ENCODE peak calls at places on chromosomes 5 and 9, in five cellular contexts. One of them, this sample, is unnamed.

GRCh38 chr9:92328225-92328624 is 2.5 kb downstream of the CENPP start:
- DNase-seq in OCI-M1: peak
- DNase-seq in NCI-H1105 treated with DMSO at 0.1 percent for 48 hours: peak
- DNase-seq in iPS-NIHi11: no peak
- DNase-seq in uterus: no peak
- DNase-seq in this sample: peak

GRCh38 chr5:60852317-60852716 is 8.2 kb upstream of the ELOVL7 start:
- DNase-seq in uterus: no peak
- DNase-seq in NCI-H1105 treated with DMSO at 0.1 percent for 48 hours: no peak
- DNase-seq in iPS-NIHi11: no peak
- DNase-seq in OCI-M1: peak
- DNase-seq in this sample: no peak

GRCh38 chr5:102545175-102545574 is 46.4 kb upstream of the SLCO6A1 start:
- DNase-seq in NCI-H1105 treated with DMSO at 0.1 percent for 48 hours: no peak
- DNase-seq in OCI-M1: peak
- DNase-seq in iPS-NIHi11: peak
- DNase-seq in uterus: no peak
- DNase-seq in this sample: peak

GRCh38 chr5:139557811-139558210 is 3.3 kb upstream of the UBE2D2 start:
- DNase-seq in NCI-H1105 treated with DMSO at 0.1 percent for 48 hours: no peak
- DNase-seq in OCI-M1: no peak
- DNase-seq in iPS-NIHi11: no peak
- DNase-seq in uterus: no peak
- DNase-seq in this sample: no peak

GRCh38 chr5:108637110-108637509 is 110.6 kb upstream of the FER start:
- DNase-seq in OCI-M1: no peak
- DNase-seq in NCI-H1105 treated with DMSO at 0.1 percent for 48 hours: no peak
- DNase-seq in uterus: no peak
- DNase-seq in iPS-NIHi11: no peak
- DNase-seq in this sample: no peak

GRCh38 chr9:78261403-78262001 is 25.6 kb downstream of the CEP78 start:
- DNase-seq in NCI-H1105 treated with DMSO at 0.1 percent for 48 hours: peak
- DNase-seq in uterus: no peak
- DNase-seq in OCI-M1: peak
- DNase-seq in iPS-NIHi11: peak
- DNase-seq in this sample: peak

GRCh38 chr5:38731461-38731860 is 114.4 kb upstream of the OSMR start:
- DNase-seq in uterus: no peak
- DNase-seq in OCI-M1: no peak
- DNase-seq in NCI-H1105 treated with DMSO at 0.1 percent for 48 hours: no peak
- DNase-seq in iPS-NIHi11: no peak
- DNase-seq in this sample: no peak

GRCh38 chr5:472076-472655 is 29.2 kb downstream of the EXOC3 start:
- DNase-seq in iPS-NIHi11: no peak
- DNase-seq in OCI-M1: peak
- DNase-seq in NCI-H1105 treated with DMSO at 0.1 percent for 48 hours: no peak
- DNase-seq in uterus: no peak
- DNase-seq in this sample: no peak

GRCh38 chr5:73948720-73949119 is 322.7 kb downstream of the ARHGEF28 start:
- DNase-seq in OCI-M1: no peak
- DNase-seq in iPS-NIHi11: no peak
- DNase-seq in NCI-H1105 treated with DMSO at 0.1 percent for 48 hours: no peak
- DNase-seq in uterus: peak
- DNase-seq in this sample: no peak

GRCh38 chr5:151238303-151238741 is 14.4 kb upstream of the CCDC69 start:
- DNase-seq in OCI-M1: no peak
- DNase-seq in iPS-NIHi11: peak
- DNase-seq in NCI-H1105 treated with DMSO at 0.1 percent for 48 hours: no peak
- DNase-seq in uterus: peak
- DNase-seq in this sample: no peak

GRCh38 chr9:135296783-135297715 is 182.5 kb upstream of the PPP1R26 start:
- DNase-seq in iPS-NIHi11: no peak
- DNase-seq in OCI-M1: no peak
- DNase-seq in uterus: no peak
- DNase-seq in NCI-H1105 treated with DMSO at 0.1 percent for 48 hours: peak
- DNase-seq in this sample: no peak

GRCh38 chr9:13904746-13905145 is 409.2 kb downstream of the NFIB start:
- DNase-seq in iPS-NIHi11: no peak
- DNase-seq in NCI-H1105 treated with DMSO at 0.1 percent for 48 hours: no peak
- DNase-seq in OCI-M1: no peak
- DNase-seq in uterus: no peak
- DNase-seq in this sample: no peak

GRCh38 chr5:33146916-33147315 is 293.8 kb upstream of the TARS1 start:
- DNase-seq in OCI-M1: no peak
- DNase-seq in iPS-NIHi11: no peak
- DNase-seq in uterus: no peak
- DNase-seq in NCI-H1105 treated with DMSO at 0.1 percent for 48 hours: no peak
- DNase-seq in this sample: no peak

GRCh38 chr5:39191216-39191615 is 28.1 kb downstream of the FYB1 start:
- DNase-seq in iPS-NIHi11: no peak
- DNase-seq in NCI-H1105 treated with DMSO at 0.1 percent for 48 hours: no peak
- DNase-seq in OCI-M1: peak
- DNase-seq in uterus: no peak
- DNase-seq in this sample: no peak

GRCh38 chr5:39843767-39844166 is 419.0 kb upstream of the DAB2 start:
- DNase-seq in uterus: no peak
- DNase-seq in NCI-H1105 treated with DMSO at 0.1 percent for 48 hours: no peak
- DNase-seq in iPS-NIHi11: no peak
- DNase-seq in OCI-M1: no peak
- DNase-seq in this sample: no peak

GRCh38 chr5:35990941-35991592 is at the start of gene UGT3A1:
- DNase-seq in NCI-H1105 treated with DMSO at 0.1 percent for 48 hours: peak
- DNase-seq in uterus: no peak
- DNase-seq in OCI-M1: no peak
- DNase-seq in iPS-NIHi11: peak
- DNase-seq in this sample: no peak

GRCh38 chr9:115229496-115229895 is 111.5 kb upstream of the TNC start:
- DNase-seq in NCI-H1105 treated with DMSO at 0.1 percent for 48 hours: no peak
- DNase-seq in iPS-NIHi11: no peak
- DNase-seq in uterus: no peak
- DNase-seq in OCI-M1: no peak
- DNase-seq in this sample: no peak

GRCh38 chr5:74325866-74326265 is 314.7 kb downstream of the ENC1 start:
- DNase-seq in NCI-H1105 treated with DMSO at 0.1 percent for 48 hours: no peak
- DNase-seq in iPS-NIHi11: no peak
- DNase-seq in OCI-M1: no peak
- DNase-seq in uterus: no peak
- DNase-seq in this sample: no peak

GRCh38 chr9:136290508-136291000 is 13.3 kb downstream of the CCDC187 start:
- DNase-seq in iPS-NIHi11: no peak
- DNase-seq in NCI-H1105 treated with DMSO at 0.1 percent for 48 hours: no peak
- DNase-seq in OCI-M1: no peak
- DNase-seq in uterus: no peak
- DNase-seq in this sample: no peak

GRCh38 chr5:27158775-27159174 is 120.4 kb upstream of the CDH9 start:
- DNase-seq in iPS-NIHi11: no peak
- DNase-seq in NCI-H1105 treated with DMSO at 0.1 percent for 48 hours: no peak
- DNase-seq in uterus: no peak
- DNase-seq in OCI-M1: no peak
- DNase-seq in this sample: no peak

GRCh38 chr5:97009212-97009898 is 73.5 kb downstream of the LNPEP start:
- DNase-seq in NCI-H1105 treated with DMSO at 0.1 percent for 48 hours: no peak
- DNase-seq in uterus: no peak
- DNase-seq in OCI-M1: peak
- DNase-seq in iPS-NIHi11: no peak
- DNase-seq in this sample: peak

GRCh38 chr9:34664281-34665108 is 2.0 kb upstream of the CCL27 start:
- DNase-seq in OCI-M1: peak
- DNase-seq in iPS-NIHi11: peak
- DNase-seq in NCI-H1105 treated with DMSO at 0.1 percent for 48 hours: no peak
- DNase-seq in uterus: peak
- DNase-seq in this sample: peak

GRCh38 chr5:133994990-133995333 is 9.8 kb downstream of the VDAC1 start:
- DNase-seq in NCI-H1105 treated with DMSO at 0.1 percent for 48 hours: no peak
- DNase-seq in iPS-NIHi11: no peak
- DNase-seq in uterus: no peak
- DNase-seq in OCI-M1: no peak
- DNase-seq in this sample: no peak

GRCh38 chr9:137116728-137117127 is 2.2 kb upstream of the DPP7 start:
- DNase-seq in OCI-M1: peak
- DNase-seq in NCI-H1105 treated with DMSO at 0.1 percent for 48 hours: no peak
- DNase-seq in iPS-NIHi11: no peak
- DNase-seq in uterus: no peak
- DNase-seq in this sample: no peak

GRCh38 chr5:150671509-150672236 is 10.6 kb downstream of the MYOZ3 start:
- DNase-seq in uterus: no peak
- DNase-seq in iPS-NIHi11: peak
- DNase-seq in NCI-H1105 treated with DMSO at 0.1 percent for 48 hours: no peak
- DNase-seq in OCI-M1: no peak
- DNase-seq in this sample: no peak

GRCh38 chr9:105694320-105694847 is at the start of gene TMEM38B:
- DNase-seq in uterus: peak
- DNase-seq in NCI-H1105 treated with DMSO at 0.1 percent for 48 hours: peak
- DNase-seq in OCI-M1: peak
- DNase-seq in iPS-NIHi11: peak
- DNase-seq in this sample: peak

GRCh38 chr5:134732819-134733218 is 5.5 kb upstream of the CAMLG start:
- DNase-seq in uterus: no peak
- DNase-seq in iPS-NIHi11: no peak
- DNase-seq in NCI-H1105 treated with DMSO at 0.1 percent for 48 hours: no peak
- DNase-seq in OCI-M1: peak
- DNase-seq in this sample: no peak

GRCh38 chr9:107488400-107489143 is 997 bp downstream of the KLF4 start:
- DNase-seq in NCI-H1105 treated with DMSO at 0.1 percent for 48 hours: peak
- DNase-seq in OCI-M1: no peak
- DNase-seq in iPS-NIHi11: peak
- DNase-seq in uterus: peak
- DNase-seq in this sample: peak

GRCh38 chr5:178116406-178116885 is 3.1 kb downstream of the N4BP3 start:
- DNase-seq in OCI-M1: peak
- DNase-seq in iPS-NIHi11: no peak
- DNase-seq in uterus: no peak
- DNase-seq in NCI-H1105 treated with DMSO at 0.1 percent for 48 hours: no peak
- DNase-seq in this sample: peak

This sample was measured in erythroblast.